ENCODE peak calls at places on chromosomes 5 and 9, in four cellular contexts. One of them, this sample, is unnamed.

GRCh38 chr5:168609806-168610482 is 30.8 kb upstream of the PANK3 start:
- DNase-seq in HuH-7.5: no peak
- DNase-seq in activated naive CD4-positive, alpha-beta T cell treated with Interleukin-2 at 50 U/mL for 16 hours: no peak
- DNase-seq in neuronal stem cell: no peak
- DNase-seq in this sample: no peak

GRCh38 chr5:8606231-8606630 is 737.3 kb downstream of the MTRR start:
- DNase-seq in HuH-7.5: no peak
- DNase-seq in activated naive CD4-positive, alpha-beta T cell treated with Interleukin-2 at 50 U/mL for 16 hours: no peak
- DNase-seq in neuronal stem cell: peak
- DNase-seq in this sample: no peak

GRCh38 chr5:174217527-174217926 is 172.0 kb downstream of the NSG2 start:
- DNase-seq in activated naive CD4-positive, alpha-beta T cell treated with Interleukin-2 at 50 U/mL for 16 hours: no peak
- DNase-seq in neuronal stem cell: no peak
- DNase-seq in HuH-7.5: no peak
- DNase-seq in this sample: no peak

GRCh38 chr9:137441289-137441934 is at the start of gene ENTPD8:
- DNase-seq in activated naive CD4-positive, alpha-beta T cell treated with Interleukin-2 at 50 U/mL for 16 hours: no peak
- DNase-seq in HuH-7.5: peak
- DNase-seq in neuronal stem cell: no peak
- DNase-seq in this sample: no peak

GRCh38 chr9:110583237-110583636 is 3.7 kb upstream of the SVEP1 start:
- DNase-seq in neuronal stem cell: no peak
- DNase-seq in HuH-7.5: no peak
- DNase-seq in activated naive CD4-positive, alpha-beta T cell treated with Interleukin-2 at 50 U/mL for 16 hours: no peak
- DNase-seq in this sample: no peak

GRCh38 chr9:2126331-2126789 is 111.2 kb downstream of the SMARCA2 start:
- DNase-seq in HuH-7.5: no peak
- DNase-seq in activated naive CD4-positive, alpha-beta T cell treated with Interleukin-2 at 50 U/mL for 16 hours: no peak
- DNase-seq in neuronal stem cell: no peak
- DNase-seq in this sample: no peak

GRCh38 chr9:72996106-72996505 is 43.3 kb upstream of the ALDH1A1 start:
- DNase-seq in activated naive CD4-positive, alpha-beta T cell treated with Interleukin-2 at 50 U/mL for 16 hours: no peak
- DNase-seq in HuH-7.5: no peak
- DNase-seq in neuronal stem cell: no peak
- DNase-seq in this sample: no peak

GRCh38 chr5:139147743-139148079 is 50.5 kb downstream of the SIL1 start:
- DNase-seq in neuronal stem cell: no peak
- DNase-seq in activated naive CD4-positive, alpha-beta T cell treated with Interleukin-2 at 50 U/mL for 16 hours: no peak
- DNase-seq in HuH-7.5: no peak
- DNase-seq in this sample: no peak

GRCh38 chr9:88890546-88890945 is 100.7 kb upstream of the S1PR3 start:
- DNase-seq in activated naive CD4-positive, alpha-beta T cell treated with Interleukin-2 at 50 U/mL for 16 hours: no peak
- DNase-seq in neuronal stem cell: no peak
- DNase-seq in HuH-7.5: no peak
- DNase-seq in this sample: no peak

GRCh38 chr5:115699967-115700366 is 74.1 kb upstream of the TMED7 start:
- DNase-seq in activated naive CD4-positive, alpha-beta T cell treated with Interleukin-2 at 50 U/mL for 16 hours: no peak
- DNase-seq in HuH-7.5: no peak
- DNase-seq in neuronal stem cell: no peak
- DNase-seq in this sample: no peak

GRCh38 chr5:16992006-16992405 is 55.9 kb upstream of the MYO10 start:
- DNase-seq in activated naive CD4-positive, alpha-beta T cell treated with Interleukin-2 at 50 U/mL for 16 hours: no peak
- DNase-seq in neuronal stem cell: no peak
- DNase-seq in HuH-7.5: no peak
- DNase-seq in this sample: no peak

GRCh38 chr5:159210306-159210722 is 961 bp upstream of the RNF145 start:
- DNase-seq in activated naive CD4-positive, alpha-beta T cell treated with Interleukin-2 at 50 U/mL for 16 hours: no peak
- DNase-seq in neuronal stem cell: no peak
- DNase-seq in HuH-7.5: peak
- DNase-seq in this sample: peak